ENCODE peak calls at places on chromosome 3, in nine cellular contexts. A, F, N, G, B, H, U, S and M are unnamed samples. For H3K4me1, the result is how much of the 10 kb centered on the place peaks cover.

GRCh38 chr3:114623420-114624046 is 329.7 kb downstream of the TIGIT start:
- DNase-seq in A (no peak), U (no peak), G (no peak), S (no peak), N (no peak), H (no peak), B (no peak), F (no peak), M (no peak)

GRCh38 chr3:65635661-65636060 is 403.1 kb downstream of the MAGI1 start:
- DNase-seq in A (no peak), S (no peak), H (no peak), F (no peak), U (no peak), B (no peak), N (no peak), G (no peak), M (no peak)

GRCh38 chr3:13620281-13620680 is 71.4 kb downstream of the FBLN2 start:
- DNase-seq in H (no peak), U (no peak), N (no peak), G (no peak), B (no peak), A (no peak), F (no peak), S (no peak), M (no peak)

GRCh38 chr3:43001556-43002121 is 22.5 kb downstream of the GASK1A start:
- DNase-seq in N (no peak), B (no peak), H (no peak), F (no peak), G (no peak), A (no peak), U (no peak), S (no peak), M (no peak)

GRCh38 chr3:11985866-11986265 is 18.3 kb upstream of the SYN2 start:
- DNase-seq in N (no peak), U (no peak), S (no peak), B (no peak), H (no peak), G (no peak), F (no peak), A (no peak), M (no peak)

GRCh38 chr3:142445816-142446254 is 2.0 kb downstream of the XRN1 start:
- DNase-seq in N (no peak), F (no peak), G (no peak), S (no peak), B (no peak), A (peak), U (no peak), H (no peak), M (no peak)

GRCh38 chr3:57637391-57637790 is 40.2 kb upstream of the ARF4 start:
- DNase-seq in H (no peak), U (no peak), F (no peak), B (no peak), A (no peak), G (no peak), S (no peak), N (no peak), M (no peak)

GRCh38 chr3:50173685-50174516 is 17.5 kb upstream of the GNAT1 start:
- DNase-seq in H (no peak), A (no peak), G (no peak), N (no peak), S (no peak), U (no peak), B (no peak), F (no peak), M (no peak)

GRCh38 chr3:8499181-8499611 is 2.4 kb upstream of the LMCD1 start:
- DNase-seq in U (no peak), B (peak), H (peak), G (no peak), A (no peak), F (no peak), N (no peak), S (no peak), M (no peak)

GRCh38 chr3:144760831-144761230 is 789.2 kb downstream of the DIPK2A start:
- DNase-seq in S (peak), B (peak), G (no peak), U (no peak), H (no peak), N (no peak), A (no peak), F (no peak), M (no peak)

GRCh38 chr3:9912294-9912935 is 4.5 kb upstream of the IL17RC start:
- DNase-seq in B (no peak), F (no peak), S (no peak), G (no peak), N (no peak), U (no peak), H (peak), A (no peak), M (no peak)

GRCh38 chr3:13013994-13014754 is 59.1 kb downstream of the IQSEC1 start:
- DNase-seq in G (no peak), U (peak), F (no peak), B (no peak), N (peak), S (no peak), H (no peak), A (no peak), M (peak)

GRCh38 chr3:19934098-19934566 is at the start of gene EFHB:
- DNase-seq in B (peak), U (no peak), A (peak), F (no peak), S (peak), N (no peak), H (no peak), G (no peak), M (no peak)

GRCh38 chr3:53630547-53630946 is 136.1 kb downstream of the CACNA1D start:
- DNase-seq in U (no peak), A (no peak), G (no peak), B (no peak), H (no peak), N (no peak), S (no peak), F (no peak), M (no peak)

GRCh38 chr3:143726727-143727126 is 121.5 kb downstream of the SLC9A9 start:
- DNase-seq in U (no peak), G (no peak), H (no peak), S (no peak), F (no peak), N (no peak), A (no peak), B (no peak), M (no peak)

GRCh38 chr3:9255976-9256375 is 6.5 kb upstream of the SRGAP3 start:
- DNase-seq in H (no peak), S (no peak), G (no peak), N (no peak), F (no peak), A (no peak), U (no peak), B (no peak), M (no peak)

GRCh38 chr3:41338276-41338675 is 139.0 kb downstream of the CTNNB1 start:
- DNase-seq in S (no peak), N (no peak), U (no peak), G (no peak), F (no peak), B (no peak), A (no peak), H (no peak), M (no peak)

GRCh38 chr3:134885877-134886621 is 91.0 kb downstream of the EPHB1 start:
- DNase-seq in G (no peak), F (no peak), H (peak), A (no peak), U (no peak), S (no peak), N (no peak), B (no peak), M (no peak)

GRCh38 chr3:194134231-194134756 is 1.7 kb upstream of the HES1 start:
- DNase-seq in U (peak), G (no peak), N (peak), A (peak), S (peak), B (no peak), F (no peak), H (no peak), M (peak)

GRCh38 chr3:194133661-194134230 is 2.2 kb upstream of the HES1 start:
- DNase-seq in G (peak), N (no peak), S (peak), A (peak), H (peak), U (peak), F (peak), B (peak), M (peak)

GRCh38 chr3:194135516-194135805 is 487 bp upstream of the HES1 start:
- DNase-seq in S (peak), B (no peak), U (no peak), F (no peak), G (no peak), H (no peak), N (no peak), A (no peak), M (no peak)

GRCh38 chr3:194135806-194136518 is at the start of gene HES1:
- DNase-seq in G (peak), S (peak), N (peak), U (peak), B (peak), H (peak), A (peak), F (peak), M (peak)

GRCh38 chr3:194134757-194135515 is 1.0 kb upstream of the HES1 start:
- DNase-seq in H (peak), B (peak), N (peak), F (peak), U (peak), G (peak), S (peak), A (peak), M (peak)
- H3K4me1 ChIP-seq in H (half or more), B (half or more), N (under half), F (under half), U (half or more), G (under half), S (under half), A (under half), M (under half)

DNA sequence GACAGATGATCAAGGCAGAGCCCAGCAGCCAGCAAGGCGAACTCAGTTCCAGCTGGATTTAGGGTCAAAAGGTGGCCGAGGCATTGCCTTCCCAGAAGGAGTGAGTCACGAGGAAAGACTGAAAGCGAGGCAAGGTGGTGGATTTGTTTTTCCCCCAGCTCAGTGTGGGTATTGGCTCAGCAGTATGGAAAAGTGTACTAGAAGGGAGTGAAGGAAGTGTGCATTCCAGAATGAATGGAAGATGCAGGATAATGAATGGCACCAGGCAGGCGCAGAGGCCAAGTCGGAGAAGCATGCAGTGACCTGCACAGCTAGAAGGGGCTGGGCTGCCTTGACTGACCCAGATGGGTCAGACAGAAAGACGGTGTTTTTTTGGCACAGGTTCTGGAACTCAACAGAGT is 46.3 kb downstream of the FOXP1 start:
- DNase-seq in U (peak), G (peak), S (no peak), B (no peak), A (no peak), F (peak), N (no peak), H (no peak), M (peak)
- H3K27ac ChIP-seq in U (peak), G (no peak), S (no peak), B (no peak), A (no peak), F (peak), N (no peak), H (no peak), M (peak)

DNA sequence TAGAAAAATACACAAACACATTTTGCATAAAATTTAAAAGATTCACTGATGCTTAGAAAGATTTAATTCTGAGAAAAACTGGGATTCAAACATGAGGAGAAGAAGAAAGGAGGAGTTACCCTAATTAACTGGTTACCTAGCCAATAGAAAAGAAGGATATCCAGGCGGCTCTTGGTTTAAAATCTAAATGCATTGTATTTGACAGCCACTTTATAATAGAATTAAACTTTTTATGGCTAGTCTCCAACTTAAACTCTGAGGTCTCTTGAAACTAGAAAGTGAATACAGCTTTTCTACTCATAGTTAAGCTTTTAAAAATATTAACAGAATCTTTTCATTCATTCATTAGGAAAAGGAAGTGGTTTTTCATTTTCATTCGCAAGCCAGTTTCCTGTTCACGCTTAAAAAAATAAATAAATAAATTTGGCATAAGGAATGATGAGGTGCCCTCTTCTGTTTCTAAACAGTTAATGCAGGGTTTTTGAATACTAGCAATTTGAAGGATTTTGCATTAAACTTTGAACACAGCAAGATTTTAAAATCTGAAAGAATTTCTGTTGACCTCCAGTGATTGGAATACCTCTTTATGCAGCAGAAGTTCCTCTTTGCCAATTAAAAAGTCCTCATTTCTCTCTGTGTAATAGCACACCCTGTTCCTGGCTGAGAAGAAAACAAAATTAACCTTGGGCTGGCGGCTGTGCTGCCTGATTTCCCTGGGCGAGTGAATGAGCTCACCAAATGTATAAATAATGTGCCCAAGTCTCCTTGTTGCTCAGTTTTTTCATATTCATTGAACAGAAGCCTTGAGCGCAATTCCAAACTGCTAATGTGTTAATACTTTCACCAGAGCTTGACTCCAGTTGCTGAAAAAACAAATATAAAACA is 105.1 kb downstream of the ZMAT3 start:
- DNase-seq in H (no peak), B (peak), A (no peak), S (peak), G (peak), U (no peak), N (no peak), F (no peak), M (peak)
- TF ChIP-seq CTCF in H (peak), B (peak), A (no peak), S (peak), G (peak), U (peak), N (no peak), F (peak), M (peak)

GRCh38 chr3:16385151-16385550 is 120.1 kb downstream of the OXNAD1 start:
- DNase-seq in N (no peak), G (no peak), H (no peak), A (no peak), B (no peak), S (no peak), U (no peak), F (no peak), M (no peak)
- H3K4me1 ChIP-seq in N (under half), G (under half), H (under half), A (under half), B (under half), S (under half), U (under half), F (under half), M (under half)

GRCh38 chr3:129599073-129599472 is 7.4 kb downstream of the PLXND1 start:
- DNase-seq in S (no peak), G (no peak), U (no peak), H (no peak), N (no peak), F (no peak), B (no peak), A (no peak), M (no peak)

GRCh38 chr3:129597087-129597791 is 9.2 kb downstream of the PLXND1 start:
- DNase-seq in H (no peak), S (no peak), A (no peak), F (peak), N (no peak), G (peak), B (no peak), U (peak), M (no peak)

GRCh38 chr3:129597792-129598381 is 8.6 kb downstream of the PLXND1 start:
- DNase-seq in N (no peak), H (no peak), B (no peak), S (no peak), A (no peak), U (no peak), G (no peak), F (no peak), M (no peak)

GRCh38 chr3:129599607-129600006 is 6.9 kb downstream of the PLXND1 start:
- DNase-seq in S (no peak), H (no peak), A (peak), B (no peak), F (no peak), U (peak), G (no peak), N (no peak), M (peak)

DNA sequence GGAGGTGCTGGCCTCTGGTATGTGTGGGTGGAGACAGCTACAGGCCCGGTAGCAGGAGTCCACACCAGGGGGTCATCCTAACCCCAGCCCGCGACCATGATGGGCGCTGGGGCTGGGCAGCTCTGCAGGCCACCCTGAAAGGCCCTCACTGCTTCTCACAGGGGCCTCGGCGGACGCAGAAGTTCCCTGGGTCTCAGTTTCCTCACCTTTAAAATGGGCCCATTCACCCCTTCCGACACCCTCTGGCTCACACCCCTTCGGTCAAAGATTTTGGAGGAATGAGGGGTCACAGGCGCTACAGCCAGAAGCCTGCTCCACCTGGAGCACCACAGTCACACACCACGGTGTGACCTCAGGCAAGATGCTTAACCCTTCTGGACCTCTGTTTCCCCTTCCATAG is 8.0 kb downstream of the PLXND1 start:
- DNase-seq in F (no peak), H (no peak), B (no peak), S (no peak), N (no peak), G (no peak), U (no peak), A (no peak), M (no peak)
- H3K27ac ChIP-seq in F (peak), H (no peak), B (peak), S (no peak), N (no peak), G (no peak), U (peak), A (peak), M (peak)

GRCh38 chr3:33426630-33427341 is 13.4 kb downstream of the UBP1 start:
- DNase-seq in N (no peak), S (no peak), B (no peak), A (peak), U (no peak), F (no peak), G (no peak), H (no peak), M (no peak)
- TF ChIP-seq CTCF in N (no peak), S (no peak), B (no peak), A (no peak), U (no peak), F (no peak), G (no peak), H (no peak), M (no peak)